ENCODE peak calls at places on chromosomes 2 and 18, in ten cellular contexts. W is tibial nerve, X is tibial artery, N is cardiac muscle cell, R is lower lobe of right lung, Q is HL-60, D is right atrium auricular region, K is body of pancreas, I is H1, G is adrenal gland. T is an unnamed sample.

GRCh38 chr18:44393406-44393805 is 287.3 kb upstream of the SETBP1 start:
- DNase-seq in W (no peak), N (no peak), I (no peak), G (no peak), D (no peak), X (no peak), Q (no peak), R (no peak), K (peak), T (no peak)

GRCh38 chr18:25053484-25053883 is 298.5 kb downstream of the ZNF521 start:
- DNase-seq in W (no peak), Q (no peak), G (no peak), X (no peak), K (no peak), R (no peak), I (no peak), D (no peak), N (no peak), T (no peak)

GRCh38 chr2:141271346-141271745 is 859.5 kb downstream of the LRP1B start:
- DNase-seq in R (no peak), I (no peak), X (no peak), N (no peak), Q (no peak), K (no peak), W (no peak), G (no peak), D (no peak), T (no peak)

GRCh38 chr2:231017250-231017636 is 20.1 kb upstream of the C2orf72 start:
- DNase-seq in W (peak), K (no peak), Q (no peak), R (no peak), I (no peak), N (no peak), X (no peak), D (no peak), G (no peak), T (no peak)

GRCh38 chr2:100819365-100820345 is at the start of gene NPAS2:
- DNase-seq in N (peak), X (no peak), I (peak), K (peak), Q (no peak), R (no peak), G (no peak), D (no peak), W (no peak), T (no peak)

GRCh38 chr18:49018961-49019445 is 68.2 kb upstream of the SMAD7 start:
- DNase-seq in K (no peak), G (peak), W (no peak), D (no peak), N (no peak), I (peak), R (no peak), Q (no peak), X (no peak), T (no peak)

GRCh38 chr18:9711361-9712129 is 3.4 kb downstream of the RAB31 start:
- DNase-seq in R (peak), Q (no peak), I (no peak), D (no peak), N (no peak), X (no peak), W (no peak), G (no peak), K (peak), T (no peak)

GRCh38 chr2:97732436-97733340 is 19.3 kb downstream of the ZAP70 start:
- DNase-seq in K (no peak), N (no peak), D (no peak), X (no peak), I (no peak), Q (no peak), G (no peak), R (no peak), W (no peak), T (no peak)

GRCh38 chr2:11213975-11214374 is 58.7 kb downstream of the SLC66A3 start:
- DNase-seq in Q (no peak), D (no peak), I (no peak), G (no peak), W (no peak), K (no peak), X (no peak), R (no peak), N (no peak), T (no peak)

GRCh38 chr2:127070221-127070620 is 36.7 kb downstream of the BIN1 start:
- DNase-seq in D (no peak), G (no peak), X (no peak), I (no peak), R (no peak), N (no peak), K (no peak), W (no peak), Q (no peak), T (no peak)

GRCh38 chr2:85981579-85982247 is 92.9 kb upstream of the ST3GAL5 start:
- DNase-seq in K (no peak), N (no peak), D (peak), G (peak), R (no peak), Q (no peak), W (no peak), X (no peak), I (no peak), T (no peak)

GRCh38 chr2:215572341-215572848 is 136.5 kb upstream of the FN1 start:
- DNase-seq in G (no peak), R (no peak), Q (no peak), W (no peak), N (no peak), D (no peak), K (no peak), X (no peak), I (no peak), T (no peak)

GRCh38 chr2:101759162-101759561 is 61.7 kb downstream of the MAP4K4 start:
- DNase-seq in W (no peak), K (no peak), R (no peak), Q (no peak), D (peak), G (no peak), I (no peak), N (no peak), X (peak), T (no peak)

GRCh38 chr2:42161444-42161843 is 7.7 kb upstream of the EML4 start:
- DNase-seq in R (no peak), D (no peak), K (no peak), X (no peak), I (no peak), G (no peak), W (no peak), N (no peak), Q (no peak), T (no peak)

GRCh38 chr2:17300141-17300540 is 218.1 kb downstream of the RAD51AP2 start:
- DNase-seq in X (no peak), W (no peak), Q (no peak), N (no peak), G (no peak), D (no peak), K (no peak), I (no peak), R (no peak), T (no peak)

GRCh38 chr18:77112161-77112801 is 20.3 kb downstream of the MBP start:
- DNase-seq in R (no peak), D (no peak), W (no peak), I (peak), X (no peak), G (peak), N (no peak), Q (peak), K (no peak), T (no peak)

GRCh38 chr2:224968051-224968450 is 74.2 kb downstream of the DOCK10 start:
- DNase-seq in G (no peak), W (no peak), K (no peak), X (no peak), R (no peak), Q (no peak), N (no peak), I (no peak), D (no peak), T (no peak)

GRCh38 chr2:102592601-102593000 is 26.8 kb upstream of the SLC9A2 start:
- DNase-seq in R (no peak), G (no peak), Q (no peak), D (no peak), X (no peak), K (peak), W (no peak), N (no peak), I (peak), T (no peak)

GRCh38 chr2:67650292-67651133 is 253.4 kb downstream of the ETAA1 start:
- DNase-seq in G (peak), N (peak), R (peak), Q (peak), I (peak), K (peak), D (peak), W (peak), X (peak), T (no peak)

GRCh38 chr18:46343940-46344372 is 239.8 kb downstream of the HAUS1 start:
- DNase-seq in K (peak), X (peak), I (peak), Q (peak), R (peak), W (no peak), N (no peak), D (no peak), G (peak), T (no peak)

GRCh38 chr2:160869411-160869810 is 290.8 kb upstream of the TANK start:
- DNase-seq in N (no peak), D (no peak), R (no peak), I (no peak), X (peak), K (peak), G (no peak), Q (no peak), W (no peak), T (no peak)

GRCh38 chr2:8548871-8549221 is 133.0 kb upstream of the ID2 start:
- DNase-seq in N (no peak), R (no peak), I (no peak), X (no peak), G (no peak), Q (no peak), W (no peak), K (no peak), D (no peak), T (no peak)

GRCh38 chr2:121155502-121156056 is 129.4 kb downstream of the TFCP2L1 start:
- DNase-seq in W (no peak), I (no peak), Q (no peak), D (no peak), G (no peak), X (no peak), K (peak), R (peak), N (no peak), T (no peak)

GRCh38 chr2:126935774-126936173 is 37.1 kb downstream of the TEX51 start:
- DNase-seq in Q (no peak), I (no peak), R (no peak), D (no peak), K (no peak), N (no peak), X (no peak), G (no peak), W (no peak), T (no peak)

GRCh38 chr2:26932974-26933373 is 37.5 kb upstream of the MAPRE3 start:
- DNase-seq in R (no peak), N (no peak), I (no peak), Q (no peak), G (peak), W (no peak), D (no peak), K (no peak), X (no peak), T (no peak)

GRCh38 chr2:109326306-109326705 is 197.3 kb downstream of the SH3RF3 start:
- DNase-seq in K (no peak), D (no peak), G (no peak), N (no peak), I (no peak), W (no peak), R (no peak), X (no peak), Q (no peak), T (no peak)

GRCh38 chr2:216090369-216090786 is 8.7 kb downstream of the TMEM169 start:
- DNase-seq in R (no peak), I (no peak), D (no peak), K (no peak), N (no peak), G (no peak), X (no peak), W (no peak), Q (no peak), T (no peak)

GRCh38 chr18:29501952-29502351 is 1325.0 kb upstream of the CDH2 start:
- DNase-seq in D (no peak), X (no peak), Q (no peak), K (no peak), G (no peak), I (no peak), W (no peak), R (no peak), N (no peak), T (no peak)

GRCh38 chr2:19358242-19359020 is at the start of gene OSR1:
- DNase-seq in K (peak), W (no peak), X (peak), R (no peak), G (no peak), D (peak), Q (no peak), I (peak), N (peak), T (no peak)

GRCh38 chr2:64695656-64696310 is 42.1 kb upstream of the SERTAD2 start:
- DNase-seq in N (no peak), Q (no peak), R (no peak), K (no peak), I (no peak), X (no peak), G (no peak), D (no peak), W (no peak), T (no peak)

GRCh38 chr18:59249186-59249774 is 24.0 kb downstream of the RAX start:
- DNase-seq in X (no peak), Q (no peak), W (no peak), D (no peak), G (peak), N (peak), I (peak), R (no peak), K (peak), T (no peak)

GRCh38 chr2:240858321-240858720 is 10.3 kb upstream of the AGXT start:
- DNase-seq in N (no peak), W (no peak), I (no peak), Q (no peak), K (no peak), D (no peak), G (no peak), R (no peak), X (no peak), T (no peak)

GRCh38 chr2:240855670-240856069 is 13.0 kb upstream of the AGXT start:
- DNase-seq in K (no peak), N (no peak), R (no peak), G (no peak), W (no peak), X (no peak), D (no peak), I (no peak), Q (no peak), T (no peak)

GRCh38 chr2:240857039-240858008 is 11.3 kb upstream of the AGXT start:
- DNase-seq in W (no peak), Q (no peak), N (no peak), I (no peak), X (no peak), D (no peak), G (no peak), R (no peak), K (peak), T (no peak)

GRCh38 chr2:240858871-240859270 is 9.8 kb upstream of the AGXT start:
- DNase-seq in I (no peak), Q (no peak), K (no peak), X (no peak), W (no peak), N (no peak), D (no peak), R (no peak), G (no peak), T (no peak)

DNA sequence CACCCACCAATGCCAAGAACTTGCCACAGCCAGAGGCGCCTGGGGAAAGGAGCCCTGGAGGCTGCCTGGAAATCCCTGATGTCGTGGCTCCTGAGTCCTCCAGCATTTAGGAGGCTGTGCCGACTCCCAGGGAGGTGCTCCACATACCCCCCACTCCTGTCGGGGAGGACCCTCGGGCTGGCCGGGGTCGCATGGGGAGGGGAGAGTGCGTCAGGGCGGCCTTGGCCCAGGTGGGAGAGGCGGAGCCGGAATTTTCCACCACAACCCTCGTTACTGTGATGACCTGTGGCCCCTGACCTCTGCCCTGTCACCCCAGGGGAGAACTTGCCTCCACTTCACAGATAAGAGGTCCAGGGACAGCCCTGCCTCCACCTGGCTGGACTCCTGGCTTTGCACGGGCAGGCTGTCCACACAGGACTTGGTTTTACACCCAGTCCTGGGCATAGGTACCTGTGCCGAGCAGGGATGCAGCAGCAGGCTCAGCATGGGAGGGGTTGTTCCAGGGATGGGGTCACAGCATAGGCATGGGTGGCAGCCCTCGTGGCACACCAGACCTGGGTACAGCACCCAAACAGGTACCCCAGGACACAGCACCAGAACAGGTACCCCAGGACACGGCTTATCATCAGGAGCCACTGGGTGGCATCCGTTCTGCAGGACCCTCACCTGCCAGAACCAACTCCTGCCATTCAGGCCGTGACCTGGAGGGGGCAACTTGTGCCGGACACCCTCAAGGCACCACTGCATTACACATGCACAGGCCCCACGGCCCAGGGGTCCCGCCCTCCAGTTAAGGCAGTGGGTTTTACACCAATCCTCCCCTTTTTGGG is 12.3 kb upstream of the AGXT start:
- DNase-seq in I (peak), W (no peak), G (no peak), D (no peak), N (no peak), K (no peak), X (no peak), R (no peak), Q (no peak), T (no peak)
- TF ChIP-seq CTCF in I (peak), W (no peak), G (no peak), D (no peak), N (no peak), K (no peak), X (no peak), R (no peak), Q (no peak), T (peak)

DNA sequence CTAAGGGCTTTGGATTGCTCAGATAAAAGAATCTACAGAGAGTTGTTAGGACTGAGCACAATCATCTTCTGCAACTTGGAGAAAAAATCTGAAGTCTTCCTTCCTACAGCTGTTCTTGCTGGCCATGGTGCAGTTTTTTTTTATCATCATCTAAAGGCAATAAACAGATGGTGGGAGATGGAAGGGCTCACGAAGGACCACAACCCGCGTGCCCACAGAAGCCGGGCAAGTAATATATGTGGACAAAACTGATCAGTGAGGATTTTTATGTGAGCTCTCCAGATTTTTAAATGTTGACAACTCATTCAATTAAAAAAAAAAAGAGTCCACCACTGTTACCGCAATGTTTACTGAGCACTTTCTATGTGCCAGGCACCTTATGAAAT is 55.9 kb upstream of the CREB1 start:
- DNase-seq in W (no peak), R (no peak), X (no peak), G (no peak), N (no peak), I (no peak), D (no peak), Q (no peak), K (no peak), T (no peak)
- H3K27ac ChIP-seq in W (no peak), R (no peak), X (no peak), G (no peak), N (no peak), I (no peak), D (no peak), Q (no peak), K (no peak), T (no peak)

DNA sequence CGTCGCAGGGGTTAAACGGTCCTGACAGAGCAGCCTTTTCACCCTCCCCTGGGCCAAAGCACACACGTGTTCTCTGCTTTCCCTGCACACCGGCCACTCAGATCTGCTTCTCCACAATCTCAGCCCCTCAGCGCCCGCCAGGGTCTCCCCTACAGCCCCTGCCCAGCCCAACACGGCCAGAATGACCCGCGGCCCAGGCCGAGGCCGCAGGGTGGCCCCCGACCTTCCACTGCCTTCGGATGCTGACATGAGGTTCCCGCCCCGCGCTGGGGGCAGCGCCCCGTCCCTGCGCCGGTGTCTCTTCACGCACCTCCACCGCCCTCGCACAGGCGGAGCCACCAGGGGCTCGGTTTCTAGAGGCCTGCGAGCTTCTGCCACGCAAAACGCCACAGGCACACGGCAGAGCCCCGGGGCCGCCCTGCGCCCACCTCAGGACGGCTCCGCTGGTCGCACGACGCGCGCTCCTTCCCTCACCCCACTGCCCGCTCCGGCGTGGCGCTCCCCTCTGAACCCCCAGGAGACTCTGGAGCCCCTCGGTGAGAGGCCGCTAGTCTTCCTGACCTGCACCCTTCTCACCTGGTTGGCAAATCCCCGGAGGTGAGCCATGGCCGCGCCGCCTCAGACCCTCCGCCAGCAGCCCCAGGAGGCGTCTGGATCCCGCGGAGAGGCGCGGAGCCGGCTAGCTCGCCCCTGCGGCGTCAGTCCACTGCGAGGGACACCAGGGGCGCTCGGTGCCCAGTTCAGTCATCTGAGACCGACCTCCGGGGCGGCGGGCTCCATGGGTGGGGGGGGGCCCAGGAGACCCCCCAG is 749 bp downstream of the STK25 start:
- DNase-seq in I (peak), N (peak), W (no peak), X (peak), G (peak), R (peak), K (peak), Q (peak), D (no peak), T (no peak)
- TF ChIP-seq CTCF in I (no peak), N (peak), W (peak), X (no peak), G (no peak), R (no peak), K (peak), Q (no peak), D (no peak), T (no peak)

DNA sequence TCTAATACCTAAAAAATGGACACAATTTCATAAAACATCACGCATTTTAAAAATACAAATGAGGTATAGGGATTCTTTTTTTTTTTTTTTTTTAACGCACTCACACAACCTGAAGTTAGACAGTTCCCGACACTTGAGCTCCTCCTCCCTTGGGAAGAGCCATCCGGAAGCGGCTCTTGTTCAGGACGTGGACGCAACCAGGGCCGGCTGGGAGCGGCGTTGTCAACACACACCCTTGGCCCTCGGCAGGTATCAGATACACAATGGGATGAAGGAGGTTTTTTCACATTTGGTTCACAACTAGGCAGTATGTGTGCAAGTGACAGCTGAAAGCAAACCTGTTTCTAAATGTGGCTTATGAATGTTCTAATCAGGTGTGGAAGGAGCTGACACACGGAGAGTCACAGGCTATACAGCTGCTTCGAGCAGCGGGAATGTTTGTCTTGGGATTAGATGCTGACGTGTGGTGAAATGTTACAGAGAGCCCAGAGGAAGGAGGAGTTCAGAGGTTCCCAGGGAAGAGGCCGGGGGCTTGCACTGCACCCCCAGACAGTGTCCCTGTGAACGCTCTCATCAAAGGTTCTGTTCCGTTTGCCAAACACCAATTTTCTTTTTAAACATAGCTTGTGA is 111.1 kb downstream of the PXDN start:
- DNase-seq in X (no peak), K (no peak), N (peak), Q (no peak), D (no peak), I (no peak), G (no peak), W (no peak), R (no peak), T (no peak)
- H3K27ac ChIP-seq in X (no peak), K (no peak), N (peak), Q (no peak), D (no peak), I (no peak), G (no peak), W (no peak), R (no peak), T (no peak)